ENCODE peak calls at places on chromosome 7, in five cellular contexts. S is astrocyte of the spinal cord, E is endothelial cell, T is uterus, O is tibial artery. X is an unnamed sample.

GRCh38 chr7:30880941-30881340 is 30.7 kb upstream of the AQP1 start:
- DNase-seq in E (no peak), O (no peak), S (no peak), T (no peak), X (no peak)

GRCh38 chr7:14717711-14718304 is 184.7 kb downstream of the DGKB start:
- DNase-seq in S (peak; percentile 42), T (no peak), O (no peak), E (no peak), X (peak; percentile 65)

GRCh38 chr7:140478361-140479061 is 794 bp downstream of the MKRN1 start:
- DNase-seq in T (peak; percentile 38), E (peak; percentile 60), O (peak; percentile 71), S (peak; percentile 45), X (peak; percentile 42)

GRCh38 chr7:42238709-42239395 is 1.8 kb upstream of the GLI3 start:
- DNase-seq in O (peak; percentile 75), E (no peak), S (peak; percentile 68), T (peak; percentile 84), X (peak; percentile 53)

GRCh38 chr7:135856356-135857144 is 107.9 kb upstream of the FAM180A start:
- DNase-seq in S (peak; percentile 92), E (no peak), T (no peak), O (no peak), X (peak; percentile 85)

GRCh38 chr7:106957766-106958165 is 86.7 kb upstream of the PRKAR2B start:
- DNase-seq in O (no peak), E (no peak), S (no peak), T (no peak), X (no peak)

GRCh38 chr7:366171-366916 is 76.4 kb downstream of the FOXL3 start:
- DNase-seq in E (no peak), T (no peak), O (no peak), S (no peak), X (no peak)

GRCh38 chr7:22885824-22886255 is 63.2 kb upstream of the TOMM7 start:
- DNase-seq in S (no peak), O (no peak), E (no peak), T (no peak), X (no peak)

GRCh38 chr7:157977717-157978470 is 609.7 kb downstream of the PTPRN2 start:
- DNase-seq in S (no peak), E (no peak), O (peak; percentile 41), T (no peak), X (no peak)

GRCh38 chr7:29940199-29940598 is 49.4 kb downstream of the SCRN1 start:
- DNase-seq in O (no peak), T (no peak), E (no peak), S (no peak), X (no peak)

GRCh38 chr7:25359471-25360059 is 131.3 kb upstream of the NPVF start:
- DNase-seq in E (no peak), O (no peak), S (peak; percentile 20), T (no peak), X (no peak)

GRCh38 chr7:145169908-145170307 is 334.1 kb upstream of the TPK1 start:
- DNase-seq in E (no peak), T (no peak), O (no peak), S (no peak), X (no peak)

GRCh38 chr7:116224492-116225098 is 14.3 kb downstream of the TES start:
- DNase-seq in T (no peak), E (no peak), O (no peak), S (no peak), X (no peak)

GRCh38 chr7:1893025-1893424 is 222.9 kb downstream of the ELFN1 start:
- DNase-seq in T (no peak), S (no peak), O (no peak), E (no peak), X (no peak)

GRCh38 chr7:155676052-155676451 is 31.6 kb downstream of the RBM33 start:
- DNase-seq in S (no peak), T (no peak), E (no peak), O (no peak), X (no peak)

GRCh38 chr7:40583653-40584424 is 449.0 kb downstream of the SUGCT start:
- DNase-seq in O (no peak), T (no peak), E (no peak), S (no peak), X (peak; percentile 12)

GRCh38 chr7:29797112-29797944 is 9.0 kb upstream of the WIPF3 start:
- DNase-seq in S (no peak), O (no peak), T (no peak), E (no peak), X (no peak)

GRCh38 chr7:1140481-1141104 is 19.4 kb downstream of the ZFAND2A start:
- DNase-seq in S (no peak), O (no peak), E (no peak), T (no peak), X (no peak)

GRCh38 chr7:158695726-158696452 is 8.7 kb downstream of the NCAPG2 start:
- DNase-seq in E (peak; percentile 37), T (peak; percentile 55), O (peak; percentile 82), S (peak; percentile 80), X (peak; percentile 87)

GRCh38 chr7:148507741-148508285 is 82.8 kb upstream of the C7orf33 start:
- DNase-seq in O (no peak), S (no peak), E (no peak), T (no peak), X (no peak)

GRCh38 chr7:127794135-127794534 is 142.1 kb downstream of the SND1 start:
- DNase-seq in E (no peak), S (no peak), T (no peak), O (no peak), X (no peak)

GRCh38 chr7:69225544-69225943 is 372.7 kb upstream of the AUTS2 start:
- DNase-seq in O (no peak), T (no peak), E (no peak), S (no peak), X (no peak)

GRCh38 chr7:84264341-84264740 is 69.8 kb upstream of the SEMA3A start:
- DNase-seq in S (no peak), E (no peak), O (no peak), T (no peak), X (peak; percentile 68)

GRCh38 chr7:84136336-84136735 is 58.3 kb downstream of the SEMA3A start:
- DNase-seq in O (no peak), E (no peak), S (no peak), T (no peak), X (peak; percentile 34)

GRCh38 chr7:131942287-131943150 is 386.1 kb upstream of the PODXL start:
- DNase-seq in S (no peak), E (no peak), T (no peak), O (peak; percentile 25), X (no peak)

GRCh38 chr7:132002343-132002968 is 446.0 kb upstream of the PODXL start:
- DNase-seq in O (no peak), T (no peak), S (peak; percentile 29), E (no peak), X (no peak)

GRCh38 chr7:70238171-70238575 is 639.9 kb downstream of the AUTS2 start:
- DNase-seq in T (no peak), S (no peak), O (no peak), E (no peak), X (no peak)

GRCh38 chr7:20343954-20344353 is 13.3 kb downstream of the ITGB8 start:
- DNase-seq in O (no peak), S (no peak), T (no peak), E (no peak), X (no peak)

GRCh38 chr7:20340839-20341238 is 10.1 kb downstream of the ITGB8 start:
- DNase-seq in S (no peak), O (no peak), T (no peak), E (no peak), X (no peak)

GRCh38 chr7:20346577-20346976 is 15.9 kb downstream of the ITGB8 start:
- DNase-seq in S (no peak), E (no peak), O (no peak), T (no peak), X (no peak)

GRCh38 chr7:20344396-20344795 is 13.7 kb downstream of the ITGB8 start:
- DNase-seq in T (no peak), E (no peak), S (no peak), O (no peak), X (no peak)

DNA sequence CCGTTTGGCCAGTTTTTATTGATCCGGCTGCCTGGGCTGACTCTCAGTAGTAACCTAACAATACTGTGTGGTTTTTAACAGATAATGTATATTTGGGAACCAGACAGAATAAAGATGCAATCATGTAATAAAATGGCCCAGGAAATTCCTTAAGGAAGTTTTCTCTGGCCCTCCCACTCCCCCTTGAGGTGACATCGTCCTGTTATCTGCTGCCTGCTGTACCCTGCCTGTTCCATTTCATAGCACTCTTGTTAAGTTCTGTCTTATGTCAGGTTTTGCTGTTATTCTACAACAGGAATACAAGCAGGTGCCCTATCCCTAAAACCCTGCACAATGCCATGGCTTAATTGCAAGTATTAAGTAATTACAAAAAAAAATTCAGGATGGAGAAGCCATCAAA is 12.5 kb downstream of the ITGB8 start:
- DNase-seq in O (no peak), S (no peak), T (no peak), E (no peak), X (no peak)
- TF ChIP-seq CTCF in O (no peak), S (peak; percentile 26), T (no peak), E (no peak), X (peak; percentile 9)

DNA sequence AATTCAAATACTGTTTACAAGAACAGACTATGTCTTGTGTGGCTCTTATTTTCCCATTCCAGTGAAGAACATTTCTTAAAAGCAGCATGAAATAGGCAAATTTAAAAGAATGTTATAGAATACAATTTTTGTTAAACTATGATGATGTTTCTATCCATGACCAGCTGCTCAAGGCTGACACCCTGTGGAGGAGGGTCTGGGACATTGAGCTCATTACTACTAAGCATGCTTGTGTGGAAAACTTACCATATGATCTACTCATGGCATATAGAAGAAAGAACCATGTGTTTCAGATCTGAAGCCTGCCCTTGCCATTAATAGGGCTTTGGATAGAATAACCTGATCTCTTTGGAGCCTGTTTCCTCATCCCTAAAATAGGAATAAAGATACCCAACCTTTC is 125.0 kb downstream of the FOXP2 start:
- DNase-seq in E (peak; percentile 15), O (no peak), T (no peak), S (peak; percentile 40), X (peak; percentile 65)
- TF ChIP-seq CTCF in E (no peak), O (peak; percentile 15), T (peak; percentile 44), S (peak; percentile 74), X (peak; percentile 74)

GRCh38 chr7:98250789-98251188 is 1.2 kb downstream of the TECPR1 start:
- DNase-seq in E (peak; percentile 39), T (no peak), S (no peak), O (no peak), X (no peak)
- TF ChIP-seq CTCF in E (no peak), T (no peak), S (no peak), O (no peak), X (no peak)

DNA sequence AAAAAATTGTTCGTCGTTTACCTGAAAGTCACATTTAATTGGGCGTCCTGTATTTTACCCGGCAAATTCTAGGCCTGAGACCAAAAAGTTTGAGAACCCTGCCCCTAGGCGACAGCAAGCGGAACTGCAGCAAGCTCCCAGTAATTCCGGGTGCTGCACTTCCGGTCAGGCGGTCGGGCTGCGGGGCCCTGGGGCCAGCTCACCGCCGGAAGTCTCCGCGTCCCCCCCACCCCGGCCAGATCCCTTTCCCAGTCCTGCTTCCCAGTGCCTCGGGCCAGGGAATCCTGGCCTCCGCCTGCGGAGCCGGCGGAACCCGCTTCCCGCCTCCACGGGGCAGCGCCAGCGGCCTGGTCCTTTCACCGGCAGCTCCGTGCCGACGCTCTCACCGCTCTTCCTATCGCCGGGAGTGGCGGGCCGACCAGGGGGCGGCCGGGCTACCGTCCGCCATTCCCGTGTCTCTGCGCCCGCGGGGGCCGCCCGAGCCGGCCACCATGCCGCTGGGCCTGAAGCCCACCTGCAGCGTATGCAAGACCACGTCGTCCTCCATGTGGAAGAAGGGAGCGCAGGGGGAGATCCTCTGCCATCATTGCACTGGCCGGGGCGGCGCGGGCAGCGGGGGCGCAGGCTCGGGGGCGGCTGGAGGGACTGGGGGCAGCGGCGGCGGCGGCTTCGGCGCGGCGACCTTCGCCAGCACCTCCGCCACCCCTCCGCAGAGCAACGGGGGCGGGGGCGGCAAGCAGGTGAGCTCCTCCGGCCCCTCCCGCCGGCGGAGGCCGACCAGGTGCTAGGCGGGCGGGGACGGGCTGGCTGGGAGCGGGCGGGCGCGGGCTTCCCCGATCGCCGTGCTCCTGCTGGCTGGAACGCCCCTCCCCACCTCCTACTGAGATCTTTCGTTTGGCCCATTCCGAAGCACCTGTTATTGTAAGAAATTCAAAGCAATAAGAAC is at the start of gene GATAD1:
- DNase-seq in T (peak; percentile 90), E (peak; percentile 92), O (peak; percentile 95), S (peak; percentile 90), X (peak; percentile 93)
- TF ChIP-seq CTCF in T (peak; percentile 91), E (peak; percentile 92), O (peak; percentile 88), S (peak; percentile 92), X (peak; percentile 94)